ENCODE peak calls at places on chromosomes 13 and 19, in four cellular contexts. One of them, this sample, is unnamed.
A peak's percentile ranks its signal among the peaks of the same experiment; 100 is the strongest.

GRCh38 chr13:97275265-97275664 is 53.1 kb downstream of the MBNL2 start:
- DNase-seq in mucosa of descending colon: no peak
- DNase-seq in left lung: no peak
- DNase-seq in Caco-2: no peak
- DNase-seq in this sample: no peak

GRCh38 chr13:110417537-110417908 is 110.4 kb downstream of the COL4A2 start:
- DNase-seq in mucosa of descending colon: no peak
- DNase-seq in left lung: no peak
- DNase-seq in Caco-2: no peak
- DNase-seq in this sample: no peak

GRCh38 chr13:42478531-42479156 is 95.3 kb upstream of the TNFSF11 start:
- DNase-seq in mucosa of descending colon: no peak
- DNase-seq in left lung: no peak
- DNase-seq in Caco-2: peak; percentile 28
- DNase-seq in this sample: no peak

GRCh38 chr19:40232479-40232878 is 6.0 kb upstream of the CCNP start:
- DNase-seq in mucosa of descending colon: no peak
- DNase-seq in left lung: peak; percentile 53
- DNase-seq in Caco-2: no peak
- DNase-seq in this sample: no peak

GRCh38 chr13:50518791-50519201 is 324.7 kb downstream of the DLEU7 start:
- DNase-seq in mucosa of descending colon: no peak
- DNase-seq in left lung: no peak
- DNase-seq in Caco-2: no peak
- DNase-seq in this sample: no peak

GRCh38 chr13:43397110-43397509 is 373.7 kb downstream of the DNAJC15 start:
- DNase-seq in mucosa of descending colon: no peak
- DNase-seq in left lung: no peak
- DNase-seq in Caco-2: no peak
- DNase-seq in this sample: no peak

GRCh38 chr13:84433024-84433423 is 550.8 kb upstream of the SLITRK1 start:
- DNase-seq in mucosa of descending colon: no peak
- DNase-seq in left lung: no peak
- DNase-seq in Caco-2: no peak
- DNase-seq in this sample: no peak

GRCh38 chr19:46678110-46678732 is 17.2 kb upstream of the DACT3 start:
- DNase-seq in mucosa of descending colon: peak; percentile 61
- DNase-seq in left lung: peak; percentile 63
- DNase-seq in Caco-2: peak; percentile 52
- DNase-seq in this sample: no peak

GRCh38 chr19:8212916-8213315 is 3.7 kb downstream of the CERS4 start:
- DNase-seq in mucosa of descending colon: no peak
- DNase-seq in left lung: no peak
- DNase-seq in Caco-2: no peak
- DNase-seq in this sample: no peak

GRCh38 chr13:45385912-45386311 is 32.3 kb downstream of the SLC25A30 start:
- DNase-seq in mucosa of descending colon: no peak
- DNase-seq in left lung: no peak
- DNase-seq in Caco-2: no peak
- DNase-seq in this sample: no peak

DNA sequence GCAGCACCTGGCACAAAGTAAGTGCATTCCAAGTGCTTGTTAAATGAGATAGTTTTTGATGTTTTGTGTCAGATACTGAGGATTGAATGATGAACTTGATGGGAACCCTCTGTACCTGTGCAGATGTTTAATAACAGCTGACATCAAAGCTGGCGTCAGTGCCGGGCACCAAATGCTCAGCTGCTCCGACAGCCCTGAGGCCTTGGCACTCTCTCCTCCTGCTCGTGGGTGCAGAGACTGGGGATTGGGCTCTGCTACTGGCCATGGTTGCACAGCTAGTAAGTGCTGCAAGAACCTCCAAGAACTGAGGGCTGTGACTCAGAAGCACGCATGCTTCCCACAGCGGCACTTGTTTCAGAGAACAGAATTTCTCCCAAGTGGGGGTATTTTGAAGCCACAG is 5.9 kb downstream of the LAMP1 start:
- DNase-seq in mucosa of descending colon: no peak
- DNase-seq in left lung: no peak
- DNase-seq in Caco-2: no peak
- DNase-seq in this sample: no peak
- H3K4me1 ChIP-seq in mucosa of descending colon: peaks cover 10% of the 10 kb centered on the region
- H3K4me1 ChIP-seq in left lung: peaks cover 32% of the 10 kb centered on the region
- H3K4me1 ChIP-seq in Caco-2: peaks cover 5% of the 10 kb centered on the region
- H3K4me1 ChIP-seq in this sample: peaks cover 25% of the 10 kb centered on the region

GRCh38 chr19:13017306-13018036 is 22.2 kb downstream of the NFIX start:
- DNase-seq in mucosa of descending colon: peak; percentile 2
- DNase-seq in left lung: peak; percentile 41
- DNase-seq in Caco-2: no peak
- DNase-seq in this sample: no peak
- H3K4me1 ChIP-seq in mucosa of descending colon: peaks cover 24% of the 10 kb centered on the region
- H3K4me1 ChIP-seq in left lung: peaks cover 99% of the 10 kb centered on the region
- H3K4me1 ChIP-seq in Caco-2: peaks cover 8% of the 10 kb centered on the region
- H3K4me1 ChIP-seq in this sample: peaks cover 97% of the 10 kb centered on the region

GRCh38 chr19:13014101-13014920 is 19.0 kb downstream of the NFIX start:
- DNase-seq in mucosa of descending colon: no peak
- DNase-seq in left lung: peak; percentile 76
- DNase-seq in Caco-2: no peak
- DNase-seq in this sample: no peak
- H3K4me1 ChIP-seq in mucosa of descending colon: peaks cover 18% of the 10 kb centered on the region
- H3K4me1 ChIP-seq in left lung: peaks cover 90% of the 10 kb centered on the region
- H3K4me1 ChIP-seq in Caco-2: peaks cover 8% of the 10 kb centered on the region
- H3K4me1 ChIP-seq in this sample: peaks cover 97% of the 10 kb centered on the region

DNA sequence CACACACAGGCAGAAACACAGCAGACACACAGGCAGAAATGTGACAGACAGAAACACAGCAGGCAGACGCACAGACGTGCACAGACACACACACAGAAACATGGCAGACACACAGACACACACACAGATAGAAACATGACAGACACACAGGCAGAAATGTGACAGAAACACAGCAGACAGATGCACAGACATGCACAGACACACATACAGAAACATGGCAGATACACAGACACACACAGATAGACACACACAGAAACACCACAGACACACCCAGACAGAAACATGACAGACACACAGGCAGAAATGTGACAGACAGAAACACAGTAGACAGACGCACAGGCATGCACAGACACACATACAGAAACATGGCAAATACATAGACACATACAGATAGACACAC is 1.3 kb downstream of the TBXA2R start:
- DNase-seq in mucosa of descending colon: no peak
- DNase-seq in left lung: no peak
- DNase-seq in Caco-2: no peak
- DNase-seq in this sample: no peak
- H3K4me1 ChIP-seq in mucosa of descending colon: peaks cover 28% of the 10 kb centered on the region
- H3K4me1 ChIP-seq in left lung: peaks cover 57% of the 10 kb centered on the region
- H3K4me1 ChIP-seq in Caco-2: peaks cover 5% of the 10 kb centered on the region
- H3K4me1 ChIP-seq in this sample: peaks cover 43% of the 10 kb centered on the region

DNA sequence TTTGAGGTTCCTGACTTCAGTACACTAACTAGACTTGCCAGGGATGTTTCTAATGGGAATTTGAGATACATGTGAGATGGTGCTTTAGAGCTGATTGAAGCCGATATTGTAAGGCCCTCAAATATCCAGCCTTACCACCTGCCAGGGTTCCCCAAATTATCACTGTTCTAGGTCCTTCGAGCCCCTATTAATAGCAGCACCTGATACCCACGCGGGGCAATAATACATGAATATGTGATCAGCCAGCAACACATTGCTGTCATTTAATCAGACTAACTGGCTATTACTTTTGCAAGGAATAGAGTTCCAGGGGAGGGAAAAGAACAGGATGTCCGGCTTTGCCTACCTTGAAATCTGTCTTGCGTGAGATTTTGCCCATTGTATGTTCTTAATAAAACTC is 5.1 kb downstream of the RGCC start:
- DNase-seq in mucosa of descending colon: no peak
- DNase-seq in left lung: no peak
- DNase-seq in Caco-2: no peak
- DNase-seq in this sample: no peak
- H3K4me1 ChIP-seq in mucosa of descending colon: peaks cover 7% of the 10 kb centered on the region
- H3K4me1 ChIP-seq in left lung: peaks cover 83% of the 10 kb centered on the region
- H3K4me1 ChIP-seq in Caco-2: no peaks in the 10 kb centered on the region
- H3K4me1 ChIP-seq in this sample: peaks cover 75% of the 10 kb centered on the region

DNA sequence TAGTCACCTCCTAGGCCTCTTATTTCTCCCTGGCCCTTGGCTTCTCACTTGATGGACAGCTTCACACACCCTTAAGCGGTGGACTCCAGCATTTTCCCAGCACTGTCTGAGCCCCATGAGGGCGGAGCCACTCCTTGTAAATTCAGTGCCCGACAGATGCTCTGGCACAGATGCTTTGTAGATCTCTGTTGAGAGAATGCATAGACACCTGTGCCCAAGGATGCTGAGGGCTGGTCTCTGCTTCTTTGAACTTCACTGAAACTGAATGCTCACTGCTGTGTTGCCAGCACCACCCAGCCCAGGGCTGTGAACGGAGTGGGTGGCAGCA is 3.3 kb downstream of the SYCN start:
- DNase-seq in mucosa of descending colon: no peak
- DNase-seq in left lung: no peak
- DNase-seq in Caco-2: no peak
- DNase-seq in this sample: no peak
- H3K4me1 ChIP-seq in mucosa of descending colon: no peaks in the 10 kb centered on the region
- H3K4me1 ChIP-seq in left lung: peaks cover 5% of the 10 kb centered on the region
- H3K4me1 ChIP-seq in Caco-2: peaks cover 41% of the 10 kb centered on the region
- H3K4me1 ChIP-seq in this sample: peaks cover 11% of the 10 kb centered on the region